ENCODE peak calls at places on chromosome 5, in six cellular contexts. Y is GM12891, P is fibroblast of mammary gland, K is dermis microvascular lymphatic vessel endothelial cell, S is CMK, L is fibroblast of lung. H is an unnamed sample.

GRCh38 chr5:73355083-73355482 is 93.5 kb downstream of the FOXD1 start:
- DNase-seq in K (no peak), S (no peak), P (no peak), Y (no peak), L (no peak), H (no peak)

GRCh38 chr5:59586811-59587340 is 306.6 kb downstream of the PDE4D start:
- DNase-seq in S (no peak), K (no peak), L (no peak), Y (no peak), P (peak), H (no peak)

GRCh38 chr5:77301447-77301878 is 91.0 kb downstream of the PDE8B start:
- DNase-seq in L (peak), K (no peak), S (no peak), P (peak), Y (no peak), H (no peak)

GRCh38 chr5:118233601-118234000 is 754.7 kb downstream of the DTWD2 start:
- DNase-seq in S (no peak), L (peak), K (no peak), P (no peak), Y (no peak), H (no peak)

GRCh38 chr5:96752341-96753016 is 55.3 kb downstream of the ERAP1 start:
- DNase-seq in Y (no peak), P (peak), L (peak), K (peak), S (no peak), H (peak)

GRCh38 chr5:40914835-40915234 is 5.5 kb downstream of the C7 start:
- DNase-seq in S (no peak), Y (no peak), P (peak), L (peak), K (no peak), H (no peak)

GRCh38 chr5:89060768-89061167 is 177.8 kb upstream of the MEF2C start:
- DNase-seq in S (no peak), L (no peak), K (no peak), P (no peak), Y (no peak), H (no peak)

GRCh38 chr5:9339206-9339818 is 206.6 kb downstream of the SEMA5A start:
- DNase-seq in K (no peak), P (no peak), S (peak), L (no peak), Y (no peak), H (no peak)

GRCh38 chr5:33319151-33319550 is 121.6 kb upstream of the TARS1 start:
- DNase-seq in L (no peak), P (peak), K (no peak), Y (no peak), S (no peak), H (no peak)

GRCh38 chr5:59528226-59528862 is 365.2 kb downstream of the PDE4D start:
- DNase-seq in S (no peak), P (no peak), L (no peak), Y (no peak), K (no peak), H (no peak)

GRCh38 chr5:15374886-15375285 is 125.1 kb upstream of the FBXL7 start:
- DNase-seq in Y (no peak), S (no peak), P (no peak), K (peak), L (no peak), H (no peak)

GRCh38 chr5:93246093-93246855 is 334.7 kb downstream of the NR2F1-AS1 start:
- DNase-seq in L (peak), K (peak), P (peak), Y (no peak), S (no peak), H (no peak)

GRCh38 chr5:105503950-105504349 is 1941.4 kb upstream of the NUDT12 start:
- DNase-seq in P (no peak), K (no peak), S (no peak), L (peak), Y (no peak), H (no peak)

GRCh38 chr5:88290801-88291200 is 22.2 kb upstream of the TMEM161B start:
- DNase-seq in P (peak), Y (no peak), K (no peak), L (peak), S (no peak), H (no peak)

GRCh38 chr5:35598707-35599370 is 18.8 kb upstream of the SPEF2 start:
- DNase-seq in P (no peak), K (no peak), Y (no peak), S (no peak), L (no peak), H (no peak)

GRCh38 chr5:73999306-73999705 is 373.3 kb downstream of the ARHGEF28 start:
- DNase-seq in S (no peak), P (no peak), K (no peak), Y (no peak), L (no peak), H (no peak)

GRCh38 chr5:137055271-137055872 is 443.8 kb downstream of the SPOCK1 start:
- DNase-seq in Y (no peak), P (no peak), K (no peak), S (no peak), L (no peak), H (no peak)

GRCh38 chr5:98796197-98796972 is 22.9 kb downstream of the RGMB start:
- DNase-seq in Y (peak), S (no peak), L (peak), P (peak), K (peak), H (peak)

GRCh38 chr5:156326718-156327259 is at the start of gene SGCD:
- DNase-seq in P (peak), K (peak), L (peak), Y (no peak), S (no peak), H (no peak)

GRCh38 chr5:109863752-109864151 is 174.0 kb downstream of the MAN2A1 start:
- DNase-seq in Y (no peak), P (peak), S (no peak), L (peak), K (no peak), H (no peak)

H was measured in GM10248.